ENCODE peak calls at places on chromosomes 5 and 9, in six cellular contexts. Y is stomach, Q is endothelial cell of umbilical vein, U is suprapubic skin, S is prostate gland, P is K562. L is an unnamed sample.

GRCh38 chr5:137563301-137563645 is 64.1 kb upstream of the SPOCK1 start:
- DNase-seq in Y (no peak), S (no peak), U (no peak), P (no peak), Q (no peak), L (no peak)

GRCh38 chr9:111455638-111456037 is 28.5 kb downstream of the ECPAS start:
- DNase-seq in U (no peak), P (no peak), Q (no peak), S (no peak), Y (no peak), L (no peak)

GRCh38 chr9:81462759-81463158 is 226.6 kb downstream of the TLE1 start:
- DNase-seq in U (no peak), S (no peak), Y (no peak), P (no peak), Q (no peak), L (no peak)

GRCh38 chr9:104850771-104851170 is 77.2 kb downstream of the ABCA1 start:
- DNase-seq in Y (no peak), S (no peak), U (no peak), P (no peak), Q (peak), L (no peak)

GRCh38 chr9:110183208-110184145 is 24.5 kb downstream of the C9orf152 start:
- DNase-seq in S (peak), P (peak), Q (peak), U (no peak), Y (peak), L (peak)

GRCh38 chr5:81350507-81350906 is 43.4 kb downstream of the ACOT12 start:
- DNase-seq in S (no peak), Q (no peak), U (no peak), Y (no peak), P (no peak), L (no peak)

GRCh38 chr9:123375725-123376132 is 19.7 kb downstream of the CRB2 start:
- DNase-seq in S (no peak), Y (no peak), Q (no peak), P (peak), U (no peak), L (no peak)

GRCh38 chr5:9207820-9208418 is 338.0 kb downstream of the SEMA5A start:
- DNase-seq in Q (peak), P (peak), U (no peak), S (no peak), Y (no peak), L (no peak)

GRCh38 chr9:113633782-113634596 is 170.5 kb downstream of the RGS3 start:
- DNase-seq in Q (no peak), P (no peak), S (no peak), Y (no peak), U (peak), L (no peak)

GRCh38 chr5:57836921-57837320 is 354.3 kb upstream of the ACTBL2 start:
- DNase-seq in Q (no peak), P (no peak), Y (no peak), U (no peak), S (no peak), L (no peak)

GRCh38 chr9:88706193-88707112 is 171.5 kb downstream of the NXNL2 start:
- DNase-seq in Y (no peak), U (no peak), Q (no peak), S (no peak), P (no peak), L (no peak)

GRCh38 chr9:27125936-27126335 is 16.9 kb downstream of the TEK start:
- DNase-seq in U (no peak), Q (no peak), P (no peak), Y (no peak), S (no peak), L (no peak)

GRCh38 chr5:140165101-140165920 is 9.7 kb upstream of the CYSTM1 start:
- DNase-seq in Q (peak), S (no peak), Y (peak), P (peak), U (peak), L (no peak)

GRCh38 chr9:133948138-133948537 is 44.0 kb downstream of the VAV2 start:
- DNase-seq in S (no peak), Q (peak), P (no peak), U (no peak), Y (no peak), L (no peak)

GRCh38 chr5:107821288-107821687 is 150.6 kb upstream of the EFNA5 start:
- DNase-seq in P (no peak), U (no peak), Y (no peak), Q (no peak), S (no peak), L (no peak)

GRCh38 chr9:124018731-124019697 is 7.4 kb downstream of the LHX2 start:
- DNase-seq in S (no peak), P (no peak), U (no peak), Y (no peak), Q (no peak), L (no peak)

GRCh38 chr5:95963650-95964410 is 2.2 kb upstream of the ELL2 start:
- DNase-seq in Q (no peak), P (peak), S (no peak), Y (no peak), U (no peak), L (no peak)

GRCh38 chr5:58406394-58406793 is 53.5 kb downstream of the PLK2 start:
- DNase-seq in S (no peak), U (no peak), Y (no peak), P (no peak), Q (no peak), L (no peak)

GRCh38 chr9:94860678-94861588 is 134.4 kb downstream of the AOPEP start:
- DNase-seq in P (no peak), S (no peak), Y (peak), U (no peak), Q (no peak), L (no peak)

GRCh38 chr5:177231479-177232250 is 71.9 kb downstream of the RAB24 start:
- DNase-seq in U (no peak), Q (no peak), S (no peak), P (no peak), Y (no peak), L (no peak)

GRCh38 chr9:12819436-12820185 is 44.8 kb downstream of the LURAP1L start:
- DNase-seq in P (peak), S (no peak), Y (no peak), Q (no peak), U (no peak), L (no peak)

GRCh38 chr5:62574599-62574998 is 4.0 kb upstream of the LRRC70 start:
- DNase-seq in P (no peak), Y (no peak), S (no peak), Q (no peak), U (no peak), L (no peak)

GRCh38 chr9:37947987-37948386 is 44.1 kb upstream of the SLC25A51 start:
- DNase-seq in Y (no peak), U (no peak), S (no peak), P (no peak), Q (no peak), L (no peak)

GRCh38 chr5:32645246-32645645 is 59.9 kb downstream of the SUB1 start:
- DNase-seq in U (no peak), S (no peak), Q (no peak), Y (no peak), P (no peak), L (no peak)

GRCh38 chr5:135320718-135321484 is 78.1 kb downstream of the MACROH2A1 start:
- DNase-seq in Y (peak), U (no peak), P (no peak), Q (no peak), S (no peak), L (no peak)

GRCh38 chr9:135591491-135592330 is 30.2 kb downstream of the PAEP start:
- DNase-seq in U (no peak), Y (no peak), P (no peak), Q (no peak), S (no peak), L (no peak)

GRCh38 chr5:1400936-1401335 is 44.3 kb downstream of the SLC6A3 start:
- DNase-seq in S (no peak), P (no peak), Y (no peak), Q (no peak), U (no peak), L (no peak)

GRCh38 chr9:93134018-93134739 is at the start of gene NINJ1:
- DNase-seq in P (peak), U (no peak), Y (peak), S (peak), Q (peak), L (no peak)

DNA sequence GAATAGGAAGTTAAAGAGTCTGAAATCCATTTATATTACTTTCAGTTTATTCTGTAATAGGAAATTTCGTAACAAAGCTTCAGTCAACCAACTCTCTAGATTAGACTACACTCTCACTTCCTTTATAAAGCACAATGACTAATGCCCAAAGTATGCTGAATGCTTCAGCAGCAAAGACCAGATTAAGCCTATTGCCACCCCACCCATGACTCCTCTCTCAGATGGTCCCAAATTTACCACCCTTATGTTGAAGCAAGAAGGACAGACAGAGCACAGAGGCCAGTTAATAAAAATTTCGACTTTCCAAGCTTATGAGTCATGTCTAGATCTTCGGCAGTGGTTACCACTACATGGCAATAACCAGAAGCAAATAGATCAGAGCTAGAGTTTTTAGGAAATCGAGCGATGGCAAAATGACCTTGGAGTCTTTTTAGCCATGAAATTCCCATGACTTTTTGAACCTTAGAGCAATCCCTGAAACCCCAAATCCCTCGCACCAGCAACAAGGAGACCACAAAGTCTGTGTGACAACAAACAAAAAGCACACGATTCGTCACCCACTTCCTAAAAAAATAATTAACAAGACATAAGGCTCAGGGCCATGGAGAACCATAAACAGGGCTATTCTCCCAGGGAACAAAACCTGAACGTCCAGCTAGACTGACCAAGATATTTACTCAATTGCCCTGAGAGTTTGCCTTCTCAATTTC is 287.7 kb upstream of the RASA1 start:
- DNase-seq in U (no peak), P (no peak), Y (no peak), S (no peak), Q (peak), L (no peak)
- H3K4me3 ChIP-seq in U (no peak), P (no peak), Y (no peak), S (no peak), Q (no peak), L (no peak)

GRCh38 chr5:109467058-109467457 is 57.3 kb upstream of the PJA2 start:
- DNase-seq in S (no peak), P (no peak), Q (no peak), Y (no peak), U (no peak), L (no peak)

GRCh38 chr5:109470263-109470662 is 60.5 kb upstream of the PJA2 start:
- DNase-seq in U (no peak), Q (no peak), P (no peak), S (no peak), Y (no peak), L (no peak)

DNA sequence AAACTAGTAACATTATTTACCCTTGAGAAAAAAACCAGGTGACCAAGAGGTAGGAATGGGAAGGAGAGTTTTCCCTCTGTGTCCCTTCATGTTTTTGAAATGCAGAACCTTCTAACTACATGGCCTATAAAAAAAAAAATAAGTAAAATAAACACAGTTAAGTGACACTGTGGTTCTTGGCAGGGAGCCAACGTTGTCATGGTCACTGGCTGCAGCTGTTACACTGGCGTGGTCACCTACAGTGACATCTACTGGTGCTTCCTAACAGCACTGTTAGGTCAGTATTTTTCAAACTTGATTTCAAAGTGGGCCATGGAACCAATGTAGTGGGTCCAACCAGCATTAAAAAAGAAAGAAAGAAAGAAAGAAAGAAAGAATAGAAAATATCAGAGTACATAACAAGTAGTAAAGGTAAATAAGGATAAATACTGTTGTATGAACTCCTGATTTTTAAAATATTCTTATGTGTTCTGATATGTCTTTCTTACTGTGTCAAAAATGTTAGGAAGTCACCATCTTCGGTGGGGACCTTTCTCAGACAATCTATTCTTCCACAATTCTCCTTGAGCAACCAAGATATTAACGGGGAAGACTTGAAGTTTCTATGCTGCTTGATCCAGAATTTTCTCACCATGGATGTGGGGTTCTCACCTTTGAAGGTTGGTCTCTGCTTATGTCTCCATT is 59.1 kb upstream of the PJA2 start:
- DNase-seq in Q (peak), S (peak), Y (peak), U (peak), P (peak), L (peak)
- TF ChIP-seq POLR2AphosphoS5 in Q (peak), S (peak), Y (peak), U (no peak), P (peak), L (peak)

GRCh38 chr9:137302176-137303030 is at the start of gene NRARP:
- DNase-seq in U (peak), Y (peak), P (peak), Q (peak), S (peak), L (peak)
- TF ChIP-seq POLR2A in U (no peak), Y (no peak), P (peak), Q (peak), S (peak), L (no peak)

DNA sequence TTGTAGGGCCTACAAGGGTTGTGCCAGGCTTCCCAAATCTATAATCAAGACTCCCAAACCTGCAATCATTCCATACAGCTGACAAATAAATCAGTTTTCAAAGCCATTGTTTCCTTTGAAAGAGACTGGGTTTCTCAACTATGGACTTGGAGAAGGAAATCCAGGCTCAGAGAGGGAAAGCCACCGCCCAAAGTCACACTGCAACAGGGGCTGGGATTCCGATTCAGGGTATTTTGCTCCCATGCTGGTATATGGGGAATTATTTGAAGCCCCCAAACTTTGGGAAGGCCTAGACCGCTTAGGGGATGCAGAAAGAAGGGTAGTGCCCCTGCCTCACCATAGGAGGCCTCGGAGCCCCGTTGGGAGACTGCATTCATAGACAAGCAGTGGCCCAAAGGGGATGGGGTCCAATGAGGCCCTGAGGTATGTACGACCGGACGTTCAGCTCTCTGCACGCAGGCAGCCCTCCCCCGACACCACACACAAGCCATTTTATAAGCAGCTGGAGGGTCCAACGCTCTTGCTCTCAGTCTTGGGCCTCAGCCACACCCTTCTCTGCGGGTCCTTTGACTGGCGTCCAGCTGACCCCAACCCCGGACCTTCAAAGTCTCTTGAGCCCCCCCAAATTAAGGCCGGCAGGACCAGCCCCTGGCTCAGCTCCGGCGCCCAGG is 712 bp downstream of the ANXA6 start:
- DNase-seq in U (no peak), S (no peak), Y (no peak), P (no peak), Q (peak), L (no peak)
- H3K4me3 ChIP-seq in U (peak), S (peak), Y (peak), P (peak), Q (peak), L (peak)

DNA sequence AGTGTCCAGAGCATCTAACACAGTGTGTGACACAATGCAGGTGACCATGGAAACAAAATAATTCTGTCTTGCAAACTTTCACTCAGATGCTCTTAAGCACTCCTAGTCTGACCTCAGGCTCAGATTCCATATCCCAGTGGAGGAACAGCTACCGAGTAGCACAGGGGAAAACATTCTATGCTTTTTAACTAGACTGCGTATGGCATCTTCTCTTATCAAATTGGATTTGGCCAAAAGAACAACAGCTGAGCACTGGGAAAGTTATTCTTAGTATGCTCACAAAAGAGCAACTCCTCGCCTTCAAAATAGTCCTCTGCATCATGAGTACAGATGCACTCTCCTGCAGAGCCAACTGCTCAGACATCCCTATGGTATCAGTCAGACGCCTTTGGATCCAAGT is 528.2 kb upstream of the DAP start:
- DNase-seq in Y (no peak), P (no peak), S (no peak), U (no peak), Q (no peak), L (no peak)
- TF ChIP-seq POLR2AphosphoS5 in Y (no peak), P (no peak), S (no peak), U (no peak), Q (no peak), L (no peak)

DNA sequence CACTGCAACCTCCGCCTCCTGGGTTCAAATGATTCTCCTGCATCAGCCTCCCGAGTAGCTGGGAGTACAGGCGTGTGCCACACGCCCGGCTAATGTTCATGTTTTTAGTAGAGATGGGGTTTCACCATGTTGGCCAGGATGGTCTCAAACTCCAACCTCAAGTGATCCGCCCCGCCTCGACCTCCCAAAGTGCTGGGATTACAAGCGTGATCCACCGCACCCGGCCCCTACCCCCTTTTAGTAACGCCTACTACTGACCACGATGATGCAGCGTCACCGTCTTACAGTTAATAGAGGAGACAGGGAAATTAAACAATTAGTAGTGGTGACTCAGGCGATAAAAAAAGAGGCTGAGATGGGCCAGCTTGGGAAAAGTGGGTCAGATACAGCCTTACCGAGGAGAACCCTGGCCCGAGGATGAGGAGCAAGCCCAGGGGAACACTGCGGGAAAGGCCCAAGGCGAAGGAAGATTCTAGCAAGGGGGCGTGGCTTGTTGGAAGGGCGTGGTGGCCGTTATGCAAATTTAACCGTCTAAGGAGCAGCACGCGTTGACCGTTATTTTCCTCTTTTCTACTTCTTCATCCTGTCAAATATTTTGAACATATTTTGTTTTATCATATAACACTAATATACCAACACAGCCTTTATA is 1.6 kb upstream of the SETX start:
- DNase-seq in U (no peak), Y (no peak), S (no peak), P (no peak), Q (no peak), L (no peak)
- TF ChIP-seq POLR2A in U (no peak), Y (no peak), S (no peak), P (no peak), Q (no peak), L (no peak)